ENCODE peak calls at places on chromosome 16, in five cellular contexts. R is GM23338, Q is PC-3, T is hepatocyte, M is GM23248. H is an unnamed sample.

GRCh38 chr16:785563-786535 is 2.3 kb downstream of the RPUSD1 start:
- DNase-seq in T (peak), Q (peak), R (peak), M (peak), H (peak)

GRCh38 chr16:69131167-69131748 is 1.1 kb downstream of the CHTF8 start:
- DNase-seq in R (peak), Q (no peak), T (peak), M (peak), H (peak)

GRCh38 chr16:82016964-82017363 is 5.7 kb upstream of the SDR42E1 start:
- DNase-seq in Q (no peak), R (no peak), M (peak), T (no peak), H (no peak)

GRCh38 chr16:82530883-82531282 is 95.9 kb upstream of the CDH13 start:
- DNase-seq in M (no peak), R (no peak), Q (no peak), T (no peak), H (no peak)

GRCh38 chr16:74304164-74304834 is 7.7 kb downstream of the PSMD7 start:
- DNase-seq in T (no peak), R (peak), M (peak), Q (peak), H (no peak)

GRCh38 chr16:57795431-57795878 is 6.8 kb downstream of the KIFC3 start:
- DNase-seq in R (peak), M (peak), Q (peak), T (peak), H (peak)

GRCh38 chr16:66481081-66481942 is 54.2 kb downstream of the BEAN1 start:
- DNase-seq in R (no peak), M (no peak), T (no peak), Q (no peak), H (no peak)

GRCh38 chr16:27220527-27220926 is 17.2 kb downstream of the KDM8 start:
- DNase-seq in R (no peak), Q (no peak), T (no peak), M (no peak), H (no peak)

GRCh38 chr16:58644765-58645487 is 15.3 kb upstream of the CNOT1 start:
- DNase-seq in Q (peak), M (no peak), T (no peak), R (no peak), H (no peak)

GRCh38 chr16:75486014-75486404 is 9.2 kb downstream of the CHST6 start:
- DNase-seq in M (no peak), T (no peak), R (no peak), Q (peak), H (no peak)

GRCh38 chr16:11374255-11374654 is 29.0 kb downstream of the RMI2 start:
- DNase-seq in T (peak), R (no peak), Q (no peak), M (no peak), H (no peak)

GRCh38 chr16:84687715-84688114 is 12.1 kb upstream of the USP10 start:
- DNase-seq in M (peak), T (no peak), R (no peak), Q (peak), H (no peak)

GRCh38 chr16:85777583-85778310 is 21.6 kb downstream of the EMC8 start:
- DNase-seq in Q (peak), R (no peak), M (peak), T (no peak), H (no peak)

GRCh38 chr16:73019456-73020362 is 28.2 kb downstream of the ZFHX3 start:
- DNase-seq in M (peak), T (peak), R (no peak), Q (peak), H (no peak)

GRCh38 chr16:15899538-15900100 is 11.2 kb upstream of the CEP20 start:
- DNase-seq in R (no peak), T (peak), Q (peak), M (peak), H (no peak)

GRCh38 chr16:53991181-53992056 is 287.5 kb downstream of the FTO start:
- DNase-seq in M (no peak), R (peak), T (peak), Q (no peak), H (peak)

GRCh38 chr16:56343661-56344517 is 81.5 kb downstream of the AMFR start:
- DNase-seq in M (peak), Q (peak), T (no peak), R (no peak), H (no peak)

GRCh38 chr16:24700549-24701392 is 28.7 kb upstream of the TNRC6A start:
- DNase-seq in Q (peak), M (peak), T (peak), R (peak), H (no peak)

GRCh38 chr16:49468611-49469322 is 95.2 kb downstream of the C16orf78 start:
- DNase-seq in Q (no peak), M (no peak), T (no peak), R (no peak), H (no peak)

GRCh38 chr16:23729503-23730424 is 16.7 kb upstream of the ERN2 start:
- DNase-seq in Q (peak), R (peak), M (peak), T (peak), H (no peak)

GRCh38 chr16:66357523-66357928 is 9.0 kb upstream of the CDH5 start:
- DNase-seq in Q (peak), R (peak), T (peak), M (peak), H (peak)

GRCh38 chr16:71574702-71575101 is 2.2 kb downstream of the TAT start:
- DNase-seq in M (no peak), R (no peak), Q (no peak), T (no peak), H (no peak)

GRCh38 chr16:71573387-71574094 is 3.4 kb downstream of the TAT start:
- DNase-seq in R (no peak), Q (no peak), T (no peak), M (no peak), H (no peak)

GRCh38 chr16:71569621-71570020 is 7.3 kb downstream of the TAT start:
- DNase-seq in Q (no peak), M (no peak), T (peak), R (no peak), H (no peak)

GRCh38 chr16:71570143-71570542 is 6.7 kb downstream of the TAT start:
- DNase-seq in R (no peak), Q (no peak), M (no peak), T (no peak), H (no peak)

GRCh38 chr16:71572497-71573116 is 4.3 kb downstream of the TAT start:
- DNase-seq in M (no peak), R (no peak), T (peak), Q (no peak), H (no peak)
- TF ChIP-seq EZH2phosphoT487 in M (no peak), R (no peak), T (no peak), Q (no peak), H (no peak)

DNA sequence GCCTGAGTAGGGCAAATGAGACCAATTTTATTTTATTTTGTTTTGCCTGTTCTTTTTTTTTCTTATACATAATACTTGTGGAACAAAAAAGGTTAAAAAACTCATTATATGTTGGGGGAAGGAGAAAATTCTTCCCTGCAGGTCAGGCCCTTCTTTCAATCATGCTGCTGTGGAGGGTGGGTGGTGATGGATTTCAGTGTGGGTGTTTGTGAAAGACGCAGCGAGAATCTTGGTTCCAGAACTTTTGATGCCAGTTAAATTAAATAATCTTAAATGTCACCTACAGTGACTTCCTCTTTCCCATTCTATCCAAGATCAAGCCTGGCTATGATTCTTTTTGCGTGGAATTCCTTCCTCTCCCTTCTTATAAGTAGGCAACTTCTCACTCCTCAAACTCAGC is 595.8 kb upstream of the EEF2KMT start:
- DNase-seq in Q (no peak), M (no peak), R (no peak), T (no peak), H (no peak)
- TF ChIP-seq EZH2phosphoT487 in Q (no peak), M (no peak), R (no peak), T (no peak), H (no peak)

DNA sequence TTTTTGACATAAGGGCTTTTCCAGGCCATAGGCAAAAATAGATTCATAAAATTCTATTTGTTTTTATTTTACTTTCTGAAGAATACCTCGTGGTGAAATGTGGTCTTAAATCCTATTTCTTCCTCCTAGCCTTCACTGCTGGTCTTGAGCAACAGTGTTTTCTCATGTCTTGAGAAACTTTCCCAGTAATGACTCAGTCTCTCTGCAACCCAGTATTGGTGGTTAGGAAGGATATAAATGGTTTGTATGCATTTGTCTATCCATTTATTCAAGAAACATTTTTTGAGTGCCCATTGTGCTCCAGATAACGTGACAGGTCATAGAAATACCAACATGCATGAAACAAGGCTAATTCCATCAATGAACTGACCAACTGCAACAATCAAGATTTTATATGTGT is 213.9 kb downstream of the TMEM114 start:
- DNase-seq in T (no peak), R (no peak), M (no peak), Q (no peak), H (no peak)
- TF ChIP-seq EZH2phosphoT487 in T (no peak), R (no peak), M (no peak), Q (no peak), H (no peak)

DNA sequence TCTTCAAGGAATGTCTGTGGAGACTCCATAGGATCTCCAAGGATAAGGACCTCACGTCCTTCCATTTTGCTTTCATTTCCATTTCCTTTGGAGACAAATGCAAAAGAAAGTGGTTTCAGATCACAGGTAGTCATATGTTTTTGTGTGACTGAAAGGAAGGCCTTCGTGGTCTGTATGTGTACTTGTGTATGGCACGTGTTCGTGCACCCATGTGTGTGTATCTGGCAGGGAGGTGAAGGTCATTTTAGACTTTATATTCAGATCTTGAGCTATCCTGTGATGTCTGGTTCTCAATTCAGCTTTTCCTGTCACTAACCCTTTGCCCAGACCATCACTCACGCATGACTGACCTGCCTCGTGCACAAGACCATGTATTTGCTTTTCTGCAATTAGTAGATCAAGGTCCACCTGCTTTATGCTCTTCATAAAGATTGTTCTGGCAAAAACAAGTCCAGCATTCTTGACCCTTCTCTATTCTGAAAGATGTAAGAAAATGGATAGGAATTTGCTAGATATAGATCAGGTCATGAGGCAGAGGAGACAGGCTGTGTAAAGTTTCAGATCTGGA is 139.7 kb upstream of the MAF start:
- DNase-seq in R (no peak), M (no peak), T (peak), Q (no peak), H (no peak)
- TF ChIP-seq EZH2phosphoT487 in R (no peak), M (no peak), T (no peak), Q (no peak), H (no peak)

DNA sequence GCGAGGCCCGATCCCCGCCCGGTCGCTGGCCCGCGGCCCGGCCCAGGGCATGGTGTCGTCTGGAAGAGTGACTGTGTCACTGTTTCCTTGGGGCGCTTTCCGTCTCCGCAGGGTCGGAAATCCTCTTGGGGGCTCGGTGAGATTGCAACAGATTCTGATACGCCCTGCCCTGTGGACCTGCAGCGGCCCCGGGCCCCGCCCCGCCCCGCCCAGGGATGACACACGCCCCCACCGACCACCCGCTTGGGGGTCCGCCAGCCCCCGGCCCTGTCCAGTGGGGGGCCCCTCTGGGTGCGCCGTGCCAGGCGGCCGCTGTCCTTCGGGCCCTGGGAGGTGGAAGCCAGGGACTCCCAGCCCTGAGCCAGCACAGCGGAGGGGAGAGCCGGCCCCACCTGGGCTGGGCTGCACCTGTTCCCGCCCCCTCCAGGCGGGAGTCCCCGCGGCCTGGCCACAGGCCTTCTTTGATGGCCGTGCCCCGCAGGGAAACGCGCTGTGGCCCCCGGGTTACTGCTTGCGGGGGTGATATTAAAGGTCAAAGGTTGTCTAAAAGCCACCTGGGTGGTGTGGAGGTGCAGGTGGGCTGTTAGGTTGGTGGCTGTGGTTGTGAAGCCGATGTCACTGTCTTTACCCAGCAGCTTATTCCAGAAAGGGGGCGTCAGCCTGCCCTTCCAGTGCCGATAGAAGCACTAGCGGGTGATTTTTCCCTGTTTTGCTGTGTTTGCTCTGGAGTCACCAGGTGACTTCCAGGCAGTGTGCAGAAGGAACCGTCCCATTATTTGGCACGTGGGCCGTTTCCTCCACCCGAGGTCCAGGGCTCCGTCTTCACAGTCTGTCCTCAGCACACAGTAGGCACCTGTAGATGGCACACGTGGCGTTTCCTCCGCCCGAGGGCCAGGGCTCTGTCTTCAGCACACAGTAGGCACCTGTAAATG is 752 bp downstream of the TBC1D24 start:
- DNase-seq in Q (no peak), M (peak), T (peak), R (peak), H (peak)
- TF ChIP-seq EZH2phosphoT487 in Q (no peak), M (no peak), T (no peak), R (no peak), H (no peak)

GRCh38 chr16:89506113-89506504 is 2.1 kb upstream of the SPG7 start:
- DNase-seq in M (no peak), R (no peak), Q (no peak), T (no peak), H (no peak)

GRCh38 chr16:89507219-89507833 is 877 bp upstream of the SPG7 start:
- DNase-seq in Q (no peak), M (peak), T (no peak), R (no peak), H (no peak)

GRCh38 chr16:89506791-89507191 is 1.4 kb upstream of the SPG7 start:
- DNase-seq in Q (no peak), R (no peak), M (peak), T (no peak), H (no peak)

GRCh38 chr16:89504061-89504460 is 4.1 kb upstream of the SPG7 start:
- DNase-seq in M (no peak), R (no peak), Q (no peak), T (no peak), H (no peak)

DNA sequence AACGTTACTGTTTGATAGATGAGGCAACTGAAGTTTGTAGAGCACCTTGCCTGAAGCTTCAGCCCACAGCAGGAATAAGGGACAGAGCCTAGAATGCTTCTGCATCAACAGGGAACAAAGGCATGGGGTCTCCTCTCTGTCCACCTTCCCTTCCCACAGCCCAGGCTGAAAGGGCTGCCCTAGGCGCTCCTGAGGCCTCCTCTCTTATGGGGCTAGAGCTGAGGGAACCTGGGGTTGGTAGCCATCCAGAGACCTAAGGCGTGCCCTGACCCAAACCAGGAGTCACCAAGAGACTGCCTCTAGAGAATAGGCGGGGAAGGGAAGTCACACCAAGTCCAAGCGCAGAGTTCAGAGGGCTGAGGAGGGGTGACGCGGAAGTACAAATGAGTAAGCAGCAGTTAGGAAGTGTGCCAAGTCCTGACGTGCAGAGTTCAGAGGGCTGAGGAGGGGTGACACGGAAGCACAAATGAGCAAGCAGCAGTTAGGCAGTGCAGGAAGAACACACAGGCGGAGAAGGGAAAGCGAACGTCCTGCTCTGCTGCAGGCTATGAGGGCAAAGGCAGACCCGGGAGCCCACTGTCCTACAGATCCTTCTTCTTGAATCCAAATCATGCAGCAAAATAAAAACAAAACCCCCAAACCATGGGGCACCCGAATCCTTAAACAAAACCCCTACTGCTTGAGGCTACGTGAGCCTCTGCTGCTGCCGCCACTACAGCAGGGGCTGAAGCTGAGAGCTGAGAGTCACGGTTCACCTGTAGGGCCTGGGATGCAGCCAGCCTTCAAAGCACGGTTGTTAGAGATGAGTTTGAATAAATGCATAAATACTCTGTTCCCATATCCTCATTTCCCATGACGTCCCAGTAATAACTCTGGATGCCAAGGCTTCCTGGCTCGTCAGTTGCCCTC is 2.7 kb upstream of the SPG7 start:
- DNase-seq in Q (peak), R (no peak), T (peak), M (peak), H (no peak)
- TF ChIP-seq EZH2phosphoT487 in Q (no peak), R (no peak), T (no peak), M (no peak), H (no peak)

H was measured in neural progenitor cell.